ENCODE peak calls at places on chromosomes 5 and 9, in seven cellular contexts. Y, G, S, Z, W, I and N are unnamed samples.

GRCh38 chr5:17737087-17737486 is 102.8 kb downstream of the TAF11L14 start:
- DNase-seq in Y (no peak), G (no peak), S (no peak), Z (no peak), W (no peak), I (no peak), N (no peak)

GRCh38 chr5:7396169-7397004 is 449 bp downstream of the ADCY2 start:
- DNase-seq in Y (peak), G (no peak), S (no peak), Z (no peak), W (no peak), I (no peak), N (peak)

GRCh38 chr9:68998812-68999211 is 15.1 kb downstream of the PRKACG start:
- DNase-seq in Y (no peak), G (peak), S (no peak), Z (no peak), W (no peak), I (no peak), N (no peak)

GRCh38 chr5:113230711-113231652 is 203.8 kb downstream of the TSSK1B start:
- DNase-seq in Y (no peak), G (no peak), S (no peak), Z (peak), W (no peak), I (no peak), N (no peak)

GRCh38 chr5:28012538-28012937 is 974.2 kb upstream of the CDH9 start:
- DNase-seq in Y (peak), G (no peak), S (no peak), Z (no peak), W (peak), I (no peak), N (no peak)

GRCh38 chr5:42638972-42639371 is 117.6 kb upstream of the CCDC152 start:
- DNase-seq in Y (no peak), G (no peak), S (no peak), Z (no peak), W (no peak), I (no peak), N (no peak)

GRCh38 chr5:81969226-81969625 is 2.6 kb upstream of the ATG10 start:
- DNase-seq in Y (no peak), G (no peak), S (no peak), Z (no peak), W (no peak), I (no peak), N (no peak)

GRCh38 chr5:16606628-16607027 is 10.2 kb downstream of the RETREG1 start:
- DNase-seq in Y (no peak), G (no peak), S (no peak), Z (no peak), W (no peak), I (no peak), N (no peak)

GRCh38 chr9:84670801-84671153 is 1.2 kb downstream of the NTRK2 start:
- DNase-seq in Y (no peak), G (no peak), S (no peak), Z (no peak), W (no peak), I (no peak), N (no peak)

GRCh38 chr9:35042891-35043545 is 29.4 kb downstream of the VCP start:
- DNase-seq in Y (no peak), G (no peak), S (no peak), Z (no peak), W (no peak), I (no peak), N (no peak)

GRCh38 chr9:83940590-83941303 is 19.5 kb upstream of the KIF27 start:
- DNase-seq in Y (no peak), G (no peak), S (no peak), Z (no peak), W (no peak), I (no peak), N (no peak)

GRCh38 chr5:43981556-43981955 is 378.6 kb downstream of the NNT start:
- DNase-seq in Y (no peak), G (no peak), S (no peak), Z (no peak), W (no peak), I (no peak), N (peak)

GRCh38 chr5:171475551-171476035 is 56.1 kb downstream of the FGF18 start:
- DNase-seq in Y (no peak), G (no peak), S (no peak), Z (no peak), W (no peak), I (no peak), N (no peak)

GRCh38 chr5:113489299-113489698 is 1.0 kb upstream of the MCC start:
- DNase-seq in Y (no peak), G (no peak), S (peak), Z (no peak), W (peak), I (no peak), N (no peak)

DNA sequence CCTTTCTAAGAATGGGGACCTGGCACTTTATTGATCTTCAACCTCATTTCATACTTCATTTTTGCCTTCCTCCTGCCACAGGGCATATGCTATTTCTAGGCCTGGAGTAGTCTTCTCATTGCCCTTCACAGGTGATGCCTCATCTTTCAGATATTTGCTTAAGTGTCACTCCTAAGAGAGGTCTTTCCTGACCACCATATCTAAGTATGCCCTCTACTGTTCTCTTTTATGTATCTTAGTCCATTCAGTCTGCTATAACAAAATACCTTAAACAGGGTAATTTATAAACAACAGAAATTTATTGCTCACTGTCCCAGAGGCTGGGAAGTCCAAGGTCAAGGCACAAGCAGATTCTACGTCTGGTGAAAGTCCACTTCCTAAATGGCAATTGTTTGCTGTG is 99.1 kb downstream of the ADAMTS6 start:
- DNase-seq in Y (no peak), G (no peak), S (no peak), Z (no peak), W (no peak), I (no peak), N (no peak)
- TF ChIP-seq SP1 in Y (no peak), G (no peak), S (no peak), Z (no peak), W (no peak), I (no peak), N (no peak)

GRCh38 chr9:123597926-123598556 is 242.0 kb downstream of the CRB2 start:
- DNase-seq in Y (no peak), G (no peak), S (no peak), Z (peak), W (peak), I (no peak), N (no peak)
- TF ChIP-seq SP1 in Y (no peak), G (no peak), S (no peak), Z (no peak), W (no peak), I (no peak), N (no peak)

DNA sequence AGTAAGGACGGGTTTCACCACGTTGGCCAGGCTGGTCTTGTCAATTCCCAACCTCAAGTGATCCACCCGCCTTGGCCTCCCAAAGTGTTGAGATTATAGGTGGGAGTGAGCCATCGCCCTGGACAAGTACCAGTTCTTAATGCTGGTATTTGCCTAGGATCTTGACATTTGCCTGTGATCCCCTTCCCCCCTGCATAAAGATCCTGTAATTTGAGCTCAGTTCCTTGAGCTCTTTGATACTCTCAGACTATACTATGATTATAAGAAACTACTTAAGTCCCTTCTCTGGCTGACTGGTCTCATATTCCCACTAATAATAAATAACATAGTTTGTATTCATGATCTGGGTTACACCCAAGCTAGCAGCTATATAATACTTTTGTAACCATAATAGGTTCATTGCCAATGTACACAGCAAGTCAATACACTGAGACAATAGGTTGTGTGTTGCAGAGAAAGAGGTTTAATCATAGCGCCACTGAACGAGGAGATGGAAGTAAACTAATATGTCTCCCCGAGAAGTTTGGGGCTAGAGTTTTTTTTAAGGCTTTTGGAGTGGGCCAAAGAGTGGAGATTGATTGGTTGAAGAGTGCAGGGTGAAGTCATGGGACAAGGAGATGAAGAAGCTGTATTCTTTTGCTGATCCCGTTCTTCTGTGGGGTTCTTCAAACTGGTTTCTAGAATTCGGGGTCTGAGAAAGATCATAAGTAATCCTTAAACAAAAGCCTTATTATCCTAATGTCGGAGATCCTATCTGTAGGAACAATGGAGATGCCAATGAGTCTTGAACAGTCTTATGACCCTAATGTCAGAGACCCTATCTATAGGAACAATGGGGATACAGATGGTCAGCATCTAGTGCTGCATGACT is 20.7 kb upstream of the SHOC1 start:
- DNase-seq in Y (no peak), G (no peak), S (no peak), Z (no peak), W (no peak), I (no peak), N (no peak)
- TF ChIP-seq SP1 in Y (no peak), G (no peak), S (no peak), Z (no peak), W (no peak), I (no peak), N (no peak)

GRCh38 chr5:176780951-176781350 is 29.4 kb upstream of the UNC5A start:
- DNase-seq in Y (no peak), G (no peak), S (no peak), Z (no peak), W (peak), I (no peak), N (no peak)
- TF ChIP-seq SP1 in Y (no peak), G (no peak), S (no peak), Z (no peak), W (no peak), I (no peak), N (no peak)